ENCODE peak calls at places on chromosomes 13 and 19, in six cellular contexts. Y is psoas muscle, Z is lung, F is AG09309, A is mucosa of descending colon, E is NCI-H748 treated with DMSO at 0.1 percent for 48 hours. I is an unnamed sample.

GRCh38 chr13:38905861-38906260 is 84.8 kb downstream of the STOML3 start:
- DNase-seq in F (no peak), A (no peak), Z (no peak), E (no peak), Y (no peak), I (no peak)

GRCh38 chr19:50772408-50773311 is 2.4 kb downstream of the GPR32 start:
- DNase-seq in F (no peak), A (no peak), Y (no peak), E (peak; percentile 20), Z (no peak), I (no peak)

GRCh38 chr19:44704982-44705381 is 6.0 kb downstream of the CEACAM16 start:
- DNase-seq in F (no peak), Z (no peak), A (no peak), E (no peak), Y (no peak), I (no peak)

GRCh38 chr13:20412761-20413355 is 112.8 kb downstream of the CRYL1 start:
- DNase-seq in E (no peak), F (no peak), Z (no peak), A (no peak), Y (no peak), I (no peak)

GRCh38 chr13:29509999-29510586 is 85.4 kb downstream of the SLC7A1 start:
- DNase-seq in Z (no peak), F (no peak), Y (no peak), A (no peak), E (no peak), I (no peak)

GRCh38 chr19:4517451-4518057 is 732 bp downstream of the PLIN4 start:
- DNase-seq in E (no peak), A (no peak), Z (no peak), Y (no peak), F (no peak), I (no peak)

GRCh38 chr13:110912651-110913051 is 2.2 kb downstream of the ANKRD10 start:
- DNase-seq in E (no peak), F (no peak), A (no peak), Y (peak; percentile 62), Z (no peak), I (no peak)

GRCh38 chr19:33350538-33351309 is 22.8 kb upstream of the CEBPG start:
- DNase-seq in Y (peak; percentile 72), E (no peak), F (peak; percentile 47), Z (no peak), A (no peak), I (no peak)

GRCh38 chr19:19160489-19161035 is 9.5 kb downstream of the MEF2B start:
- DNase-seq in A (no peak), E (no peak), Y (no peak), Z (no peak), F (no peak), I (no peak)

GRCh38 chr19:7871530-7872305 is 2.5 kb downstream of the PRR36 start:
- DNase-seq in Y (peak; percentile 86), Z (peak; percentile 96), F (peak; percentile 65), E (peak; percentile 74), A (peak; percentile 95), I (peak; percentile 80)

GRCh38 chr13:87344176-87344575 is 327.0 kb upstream of the SLITRK5 start:
- DNase-seq in A (no peak), F (no peak), Z (no peak), Y (no peak), E (no peak), I (no peak)

GRCh38 chr13:110605132-110605531 is 10.2 kb upstream of the NAXD start:
- DNase-seq in Y (no peak), Z (no peak), F (no peak), E (no peak), A (no peak), I (no peak)